ENCODE peak calls at places on chromosomes 7 and 10, in seven cellular contexts. One of them, this sample, is unnamed. For H3K4me1, the result is how much of the 10 kb centered on the place peaks cover.

GRCh38 chr10:88819290-88819689 is 16.8 kb downstream of the LIPM start:
- DNase-seq in lung: no peak
- DNase-seq in psoas muscle: no peak
- DNase-seq in endothelial cell of umbilical vein: no peak
- DNase-seq in Peyer's patch: no peak
- DNase-seq in A549: no peak
- DNase-seq in IMR-90: peak
- DNase-seq in this sample: no peak

GRCh38 chr10:5968037-5968680 is 9.2 kb downstream of the IL15RA start:
- DNase-seq in IMR-90: no peak
- DNase-seq in psoas muscle: no peak
- DNase-seq in Peyer's patch: no peak
- DNase-seq in A549: peak
- DNase-seq in endothelial cell of umbilical vein: no peak
- DNase-seq in lung: no peak
- DNase-seq in this sample: no peak

GRCh38 chr7:143938522-143939243 is 3.6 kb downstream of the OR2F2 start:
- DNase-seq in IMR-90: no peak
- DNase-seq in endothelial cell of umbilical vein: no peak
- DNase-seq in Peyer's patch: no peak
- DNase-seq in psoas muscle: no peak
- DNase-seq in lung: no peak
- DNase-seq in A549: no peak
- DNase-seq in this sample: no peak

GRCh38 chr7:2613113-2613925 is 18.5 kb upstream of the TTYH3 start:
- DNase-seq in endothelial cell of umbilical vein: no peak
- DNase-seq in IMR-90: no peak
- DNase-seq in lung: no peak
- DNase-seq in A549: no peak
- DNase-seq in psoas muscle: no peak
- DNase-seq in Peyer's patch: no peak
- DNase-seq in this sample: no peak

GRCh38 chr10:102313221-102313896 is 68.0 kb downstream of the GBF1 start:
- DNase-seq in psoas muscle: no peak
- DNase-seq in A549: no peak
- DNase-seq in Peyer's patch: no peak
- DNase-seq in endothelial cell of umbilical vein: no peak
- DNase-seq in lung: no peak
- DNase-seq in IMR-90: no peak
- DNase-seq in this sample: no peak

GRCh38 chr7:82699773-82700186 is 256.2 kb upstream of the CACNA2D1 start:
- DNase-seq in endothelial cell of umbilical vein: peak
- DNase-seq in lung: no peak
- DNase-seq in psoas muscle: no peak
- DNase-seq in A549: peak
- DNase-seq in Peyer's patch: no peak
- DNase-seq in IMR-90: peak
- DNase-seq in this sample: no peak

GRCh38 chr7:27189560-27190283 is 4.7 kb upstream of the HOXA11 start:
- DNase-seq in IMR-90: no peak
- DNase-seq in endothelial cell of umbilical vein: no peak
- DNase-seq in Peyer's patch: peak
- DNase-seq in lung: no peak
- DNase-seq in psoas muscle: peak
- DNase-seq in A549: no peak
- DNase-seq in this sample: no peak

GRCh38 chr7:69772699-69773436 is 174.6 kb downstream of the AUTS2 start:
- DNase-seq in IMR-90: no peak
- DNase-seq in Peyer's patch: no peak
- DNase-seq in endothelial cell of umbilical vein: no peak
- DNase-seq in psoas muscle: no peak
- DNase-seq in A549: no peak
- DNase-seq in lung: no peak
- DNase-seq in this sample: no peak

GRCh38 chr7:106110238-106110560 is 1.9 kb downstream of the SYPL1 start:
- DNase-seq in lung: no peak
- DNase-seq in IMR-90: no peak
- DNase-seq in psoas muscle: no peak
- DNase-seq in endothelial cell of umbilical vein: peak
- DNase-seq in Peyer's patch: no peak
- DNase-seq in A549: no peak
- DNase-seq in this sample: no peak

GRCh38 chr10:72009430-72010081 is 45.4 kb downstream of the CHST3 start:
- DNase-seq in Peyer's patch: no peak
- DNase-seq in lung: peak
- DNase-seq in IMR-90: peak
- DNase-seq in endothelial cell of umbilical vein: peak
- DNase-seq in psoas muscle: peak
- DNase-seq in A549: no peak
- DNase-seq in this sample: no peak

GRCh38 chr10:28730031-28730778 is 52.9 kb downstream of the BAMBI start:
- DNase-seq in lung: no peak
- DNase-seq in Peyer's patch: no peak
- DNase-seq in psoas muscle: no peak
- DNase-seq in endothelial cell of umbilical vein: no peak
- DNase-seq in A549: no peak
- DNase-seq in IMR-90: peak
- DNase-seq in this sample: no peak

GRCh38 chr7:99489235-99489634 is 10.8 kb downstream of the ZNF394 start:
- DNase-seq in Peyer's patch: no peak
- DNase-seq in psoas muscle: peak
- DNase-seq in lung: no peak
- DNase-seq in IMR-90: no peak
- DNase-seq in A549: no peak
- DNase-seq in endothelial cell of umbilical vein: no peak
- DNase-seq in this sample: no peak

GRCh38 chr10:31140716-31141115 is 109.1 kb upstream of the ZNF438 start:
- DNase-seq in A549: no peak
- DNase-seq in lung: no peak
- DNase-seq in psoas muscle: no peak
- DNase-seq in Peyer's patch: no peak
- DNase-seq in IMR-90: no peak
- DNase-seq in endothelial cell of umbilical vein: no peak
- DNase-seq in this sample: no peak

GRCh38 chr10:31136386-31136785 is 104.7 kb upstream of the ZNF438 start:
- DNase-seq in lung: no peak
- DNase-seq in IMR-90: no peak
- DNase-seq in Peyer's patch: no peak
- DNase-seq in endothelial cell of umbilical vein: no peak
- DNase-seq in A549: no peak
- DNase-seq in psoas muscle: no peak
- DNase-seq in this sample: no peak

GRCh38 chr10:31136951-31137885 is 105.6 kb upstream of the ZNF438 start:
- DNase-seq in IMR-90: peak
- DNase-seq in Peyer's patch: no peak
- DNase-seq in lung: no peak
- DNase-seq in endothelial cell of umbilical vein: peak
- DNase-seq in A549: no peak
- DNase-seq in psoas muscle: no peak
- DNase-seq in this sample: peak

GRCh38 chr10:31139497-31139896 is 107.8 kb upstream of the ZNF438 start:
- DNase-seq in A549: no peak
- DNase-seq in Peyer's patch: no peak
- DNase-seq in endothelial cell of umbilical vein: no peak
- DNase-seq in lung: no peak
- DNase-seq in psoas muscle: no peak
- DNase-seq in IMR-90: no peak
- DNase-seq in this sample: no peak

GRCh38 chr10:31138026-31138553 is 106.4 kb upstream of the ZNF438 start:
- DNase-seq in endothelial cell of umbilical vein: no peak
- DNase-seq in lung: peak
- DNase-seq in A549: no peak
- DNase-seq in IMR-90: no peak
- DNase-seq in Peyer's patch: no peak
- DNase-seq in psoas muscle: no peak
- DNase-seq in this sample: no peak
- H3K27ac ChIP-seq in endothelial cell of umbilical vein: no peak
- H3K27ac ChIP-seq in lung: no peak
- H3K27ac ChIP-seq in A549: no peak
- H3K27ac ChIP-seq in IMR-90: peak
- H3K27ac ChIP-seq in Peyer's patch: no peak
- H3K27ac ChIP-seq in psoas muscle: no peak
- H3K27ac ChIP-seq in this sample: no peak

GRCh38 chr7:158789842-158790241 is 39.5 kb downstream of the ESYT2 start:
- DNase-seq in IMR-90: no peak
- DNase-seq in endothelial cell of umbilical vein: no peak
- DNase-seq in A549: no peak
- DNase-seq in psoas muscle: no peak
- DNase-seq in lung: no peak
- DNase-seq in Peyer's patch: no peak
- DNase-seq in this sample: no peak

GRCh38 chr7:158791133-158791532 is 38.2 kb downstream of the ESYT2 start:
- DNase-seq in endothelial cell of umbilical vein: no peak
- DNase-seq in psoas muscle: no peak
- DNase-seq in A549: no peak
- DNase-seq in Peyer's patch: no peak
- DNase-seq in lung: no peak
- DNase-seq in IMR-90: no peak
- DNase-seq in this sample: no peak

GRCh38 chr7:158796667-158797066 is 32.6 kb downstream of the ESYT2 start:
- DNase-seq in psoas muscle: no peak
- DNase-seq in lung: no peak
- DNase-seq in endothelial cell of umbilical vein: no peak
- DNase-seq in IMR-90: no peak
- DNase-seq in Peyer's patch: no peak
- DNase-seq in A549: no peak
- DNase-seq in this sample: no peak

GRCh38 chr7:158795272-158795671 is 34.0 kb downstream of the ESYT2 start:
- DNase-seq in IMR-90: no peak
- DNase-seq in lung: no peak
- DNase-seq in Peyer's patch: no peak
- DNase-seq in A549: no peak
- DNase-seq in endothelial cell of umbilical vein: no peak
- DNase-seq in psoas muscle: no peak
- DNase-seq in this sample: no peak
- H3K4me1 ChIP-seq in IMR-90: under half
- H3K4me1 ChIP-seq in lung: under half
- H3K4me1 ChIP-seq in Peyer's patch: under half
- H3K4me1 ChIP-seq in A549: under half
- H3K4me1 ChIP-seq in endothelial cell of umbilical vein: under half
- H3K4me1 ChIP-seq in psoas muscle: under half
- H3K4me1 ChIP-seq in this sample: under half

GRCh38 chr7:134316539-134317344 is at the start of gene SLC35B4:
- DNase-seq in IMR-90: peak
- DNase-seq in psoas muscle: peak
- DNase-seq in endothelial cell of umbilical vein: peak
- DNase-seq in Peyer's patch: peak
- DNase-seq in A549: peak
- DNase-seq in lung: peak
- DNase-seq in this sample: peak
- H3K27ac ChIP-seq in IMR-90: peak
- H3K27ac ChIP-seq in psoas muscle: peak
- H3K27ac ChIP-seq in endothelial cell of umbilical vein: peak
- H3K27ac ChIP-seq in Peyer's patch: peak
- H3K27ac ChIP-seq in A549: peak
- H3K27ac ChIP-seq in lung: peak
- H3K27ac ChIP-seq in this sample: peak

GRCh38 chr10:62044569-62044968 is 143.1 kb downstream of the ARID5B start:
- DNase-seq in Peyer's patch: no peak
- DNase-seq in IMR-90: no peak
- DNase-seq in endothelial cell of umbilical vein: peak
- DNase-seq in A549: no peak
- DNase-seq in psoas muscle: no peak
- DNase-seq in lung: no peak
- DNase-seq in this sample: no peak
- H3K4me1 ChIP-seq in Peyer's patch: half or more
- H3K4me1 ChIP-seq in IMR-90: under half
- H3K4me1 ChIP-seq in endothelial cell of umbilical vein: under half
- H3K4me1 ChIP-seq in A549: under half
- H3K4me1 ChIP-seq in psoas muscle: under half
- H3K4me1 ChIP-seq in lung: under half
- H3K4me1 ChIP-seq in this sample: half or more

GRCh38 chr7:36565792-36566356 is 158.4 kb downstream of the AOAH start:
- DNase-seq in IMR-90: no peak
- DNase-seq in endothelial cell of umbilical vein: no peak
- DNase-seq in psoas muscle: no peak
- DNase-seq in lung: no peak
- DNase-seq in A549: no peak
- DNase-seq in Peyer's patch: no peak
- DNase-seq in this sample: no peak
- H3K27ac ChIP-seq in IMR-90: no peak
- H3K27ac ChIP-seq in endothelial cell of umbilical vein: no peak
- H3K27ac ChIP-seq in psoas muscle: no peak
- H3K27ac ChIP-seq in lung: no peak
- H3K27ac ChIP-seq in A549: no peak
- H3K27ac ChIP-seq in Peyer's patch: no peak
- H3K27ac ChIP-seq in this sample: no peak

DNA sequence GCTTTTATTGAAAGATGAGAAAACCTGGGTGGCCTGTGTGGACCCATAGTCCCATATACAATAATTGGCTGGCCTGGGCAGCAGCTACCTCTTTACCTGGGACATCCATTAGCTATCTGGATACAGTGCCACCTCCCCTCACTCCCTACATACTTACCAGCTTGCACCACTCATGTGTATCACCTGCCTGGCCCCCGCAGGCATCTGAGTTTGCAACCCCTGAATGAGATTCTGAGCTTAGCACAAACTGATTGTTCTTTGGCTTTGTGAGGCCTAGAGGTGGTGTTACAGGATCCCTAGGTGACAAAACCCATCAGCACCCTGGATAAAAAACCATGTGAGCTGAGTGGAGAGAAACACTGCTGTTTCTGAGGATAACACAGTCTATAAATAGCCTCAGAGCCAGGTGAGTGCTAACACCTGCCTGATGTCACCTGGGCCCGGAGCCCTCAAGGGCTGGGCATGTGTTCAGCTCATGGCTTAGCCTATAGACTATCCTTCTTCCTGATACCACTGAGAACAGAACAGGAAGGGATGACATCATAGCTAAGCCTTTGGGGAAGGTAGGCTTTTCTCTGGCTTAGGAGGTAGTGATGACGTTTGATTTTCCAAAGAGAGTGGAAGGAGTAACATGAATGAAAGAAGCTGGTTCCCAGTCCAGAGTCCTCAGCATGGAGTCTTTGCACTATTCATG is 2.6 kb upstream of the PPIF start:
- DNase-seq in IMR-90: no peak
- DNase-seq in endothelial cell of umbilical vein: no peak
- DNase-seq in lung: no peak
- DNase-seq in Peyer's patch: no peak
- DNase-seq in A549: no peak
- DNase-seq in psoas muscle: no peak
- DNase-seq in this sample: no peak
- H3K4me1 ChIP-seq in IMR-90: under half
- H3K4me1 ChIP-seq in endothelial cell of umbilical vein: under half
- H3K4me1 ChIP-seq in lung: under half
- H3K4me1 ChIP-seq in Peyer's patch: under half
- H3K4me1 ChIP-seq in A549: under half
- H3K4me1 ChIP-seq in psoas muscle: under half
- H3K4me1 ChIP-seq in this sample: under half

DNA sequence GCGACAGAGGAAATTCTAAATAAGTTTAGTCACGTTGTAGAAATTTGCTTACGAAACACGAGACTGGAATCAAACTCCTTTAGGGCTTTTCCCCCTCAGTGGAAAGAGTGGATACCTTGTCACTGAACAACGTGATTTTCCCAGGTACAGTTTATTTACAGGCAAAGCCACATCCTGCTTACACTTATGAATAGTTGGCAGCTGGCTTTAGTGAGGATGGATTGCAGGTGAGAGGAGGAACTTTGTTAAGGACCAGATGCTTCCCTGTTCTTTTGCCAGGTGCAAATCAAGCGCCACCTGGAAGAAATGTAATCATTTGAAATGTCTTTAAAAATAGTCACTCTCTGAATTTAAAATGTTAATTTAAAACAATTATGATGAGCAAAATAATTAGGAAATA is 282.4 kb downstream of the ADARB2 start:
- DNase-seq in Peyer's patch: no peak
- DNase-seq in A549: no peak
- DNase-seq in endothelial cell of umbilical vein: no peak
- DNase-seq in psoas muscle: no peak
- DNase-seq in lung: no peak
- DNase-seq in IMR-90: no peak
- DNase-seq in this sample: no peak
- H3K27ac ChIP-seq in Peyer's patch: no peak
- H3K27ac ChIP-seq in A549: no peak
- H3K27ac ChIP-seq in endothelial cell of umbilical vein: no peak
- H3K27ac ChIP-seq in psoas muscle: no peak
- H3K27ac ChIP-seq in lung: no peak
- H3K27ac ChIP-seq in IMR-90: no peak
- H3K27ac ChIP-seq in this sample: no peak

This sample was measured in CD8-positive, alpha-beta memory T cell.